ENCODE peak calls at places on chromosomes 12 and 14, in four cellular contexts. R, H, S and A are unnamed samples.
A peak's percentile ranks its signal among the peaks of the same experiment; 100 is the strongest.

GRCh38 chr12:51759175-51759574 is 89.3 kb downstream of the FIGNL2 start:
- DNase-seq in R (no peak), H (no peak), S (no peak), A (no peak)

GRCh38 chr14:89912667-89913211 is 41.8 kb downstream of the EFCAB11 start:
- DNase-seq in R (peak; percentile 87), H (no peak), S (peak; percentile 23), A (peak; percentile 24)

GRCh38 chr12:110689002-110689600 is at the start of gene HVCN1:
- DNase-seq in R (no peak), H (peak; percentile 23), S (peak; percentile 57), A (no peak)

GRCh38 chr14:50544911-50545310 is 12.5 kb upstream of the MAP4K5 start:
- DNase-seq in R (no peak), H (peak; percentile 22), S (no peak), A (no peak)

GRCh38 chr14:34501997-34502396 is 37.5 kb downstream of the EAPP start:
- DNase-seq in R (peak; percentile 10), H (no peak), S (no peak), A (no peak)

GRCh38 chr14:100056964-100057817 is 8.0 kb upstream of the EVL start:
- DNase-seq in R (peak; percentile 39), H (no peak), S (no peak), A (no peak)

GRCh38 chr12:27133022-27133590 is 50.7 kb upstream of the C12orf71 start:
- DNase-seq in R (no peak), H (no peak), S (no peak), A (no peak)

GRCh38 chr12:107670999-107671643 is 14.5 kb upstream of the PWP1 start:
- DNase-seq in R (peak; percentile 35), H (no peak), S (no peak), A (no peak)

GRCh38 chr12:131128556-131128955 is 174.8 kb downstream of the ADGRD1 start:
- DNase-seq in R (no peak), H (no peak), S (no peak), A (no peak)

GRCh38 chr14:105528859-105529505 is 2.6 kb downstream of the TMEM121 start:
- DNase-seq in R (peak; percentile 25), H (no peak), S (no peak), A (no peak)

GRCh38 chr12:62978768-62979167 is 43.8 kb upstream of the PPM1H start:
- DNase-seq in R (no peak), H (no peak), S (no peak), A (no peak)

GRCh38 chr14:69612759-69613145 is 1.4 kb downstream of the SUSD6 start:
- DNase-seq in R (no peak), H (no peak), S (no peak), A (no peak)

GRCh38 chr12:29103539-29103974 is 45.5 kb upstream of the FAR2 start:
- DNase-seq in R (no peak), H (no peak), S (no peak), A (no peak)

GRCh38 chr12:52248541-52249035 is 15.5 kb downstream of the KRT7 start:
- DNase-seq in R (no peak), H (no peak), S (no peak), A (no peak)

GRCh38 chr14:50955373-50956043 is 11.2 kb upstream of the PYGL start:
- DNase-seq in R (peak; percentile 73), H (peak; percentile 31), S (no peak), A (peak; percentile 16)

GRCh38 chr14:24171422-24172260 is at the start of gene REC8:
- DNase-seq in R (peak; percentile 82), H (peak; percentile 63), S (peak; percentile 94), A (peak; percentile 95)

GRCh38 chr14:24632761-24633160 is 1.2 kb downstream of the GZMB start:
- DNase-seq in R (no peak), H (no peak), S (no peak), A (no peak)

GRCh38 chr12:85004199-85004598 is 31.9 kb downstream of the TSPAN19 start:
- DNase-seq in R (no peak), H (no peak), S (no peak), A (no peak)

GRCh38 chr12:103093499-103094106 is 136.1 kb downstream of the ASCL1 start:
- DNase-seq in R (no peak), H (no peak), S (no peak), A (no peak)

GRCh38 chr14:103185051-103186027 is 62.1 kb downstream of the TNFAIP2 start:
- DNase-seq in R (peak; percentile 71), H (no peak), S (peak; percentile 51), A (no peak)

GRCh38 chr12:5977556-5977955 is 32.5 kb upstream of the ANO2 start:
- DNase-seq in R (no peak), H (no peak), S (no peak), A (no peak)

GRCh38 chr14:38098074-38098846 is 109.4 kb upstream of the SSTR1 start:
- DNase-seq in R (no peak), H (no peak), S (no peak), A (no peak)

GRCh38 chr12:33795536-33795935 is 226.8 kb upstream of the ALG10 start:
- DNase-seq in R (no peak), H (no peak), S (no peak), A (no peak)

GRCh38 chr12:117685115-117685926 is 283.5 kb downstream of the KSR2 start:
- DNase-seq in R (peak; percentile 97), H (peak; percentile 20), S (peak; percentile 29), A (no peak)

GRCh38 chr14:81771876-81772275 is 238.2 kb upstream of the SEL1L start:
- DNase-seq in R (no peak), H (no peak), S (no peak), A (no peak)

GRCh38 chr12:13362260-13362841 is 165.8 kb downstream of the EMP1 start:
- DNase-seq in R (peak; percentile 48), H (no peak), S (peak; percentile 39), A (peak; percentile 21)

GRCh38 chr12:26929590-26929989 is 8.2 kb downstream of the INTS13 start:
- DNase-seq in R (no peak), H (no peak), S (no peak), A (no peak)

GRCh38 chr14:22977434-22977683 is 5.0 kb downstream of the AJUBA start:
- DNase-seq in R (no peak), H (no peak), S (no peak), A (no peak)

GRCh38 chr14:55446127-55446736 is 5.8 kb upstream of the TBPL2 start:
- DNase-seq in R (peak; percentile 80), H (no peak), S (peak; percentile 82), A (no peak)
- H3K27ac ChIP-seq in R (peak overlapping the region; percentile 61), H (peak overlapping the region; percentile 13), S (no peak overlapping the region), A (no peak overlapping the region)

DNA sequence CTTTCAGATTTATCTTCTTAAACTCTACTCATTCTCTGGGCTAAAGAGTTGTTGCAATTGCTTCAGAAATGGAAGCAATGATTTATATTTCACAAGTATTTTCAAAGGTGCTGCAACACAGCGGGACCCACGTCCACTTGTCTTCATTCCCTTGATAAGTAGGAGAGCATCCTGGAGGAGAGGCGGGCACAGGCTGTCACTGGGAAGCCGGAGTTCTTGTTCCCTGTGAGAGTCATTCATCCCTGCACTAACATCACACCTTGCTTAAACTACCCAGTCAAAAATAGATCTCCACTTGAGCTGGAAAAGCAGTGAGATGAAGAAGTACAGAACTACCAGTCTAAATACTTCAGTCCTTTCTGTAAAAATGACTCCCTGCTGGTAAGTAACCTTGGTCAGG is 160.5 kb upstream of the RASSF8 start:
- DNase-seq in R (no peak), H (no peak), S (no peak), A (no peak)
- H3K27ac ChIP-seq in R (no peak overlapping the region), H (no peak overlapping the region), S (no peak overlapping the region), A (no peak overlapping the region)

DNA sequence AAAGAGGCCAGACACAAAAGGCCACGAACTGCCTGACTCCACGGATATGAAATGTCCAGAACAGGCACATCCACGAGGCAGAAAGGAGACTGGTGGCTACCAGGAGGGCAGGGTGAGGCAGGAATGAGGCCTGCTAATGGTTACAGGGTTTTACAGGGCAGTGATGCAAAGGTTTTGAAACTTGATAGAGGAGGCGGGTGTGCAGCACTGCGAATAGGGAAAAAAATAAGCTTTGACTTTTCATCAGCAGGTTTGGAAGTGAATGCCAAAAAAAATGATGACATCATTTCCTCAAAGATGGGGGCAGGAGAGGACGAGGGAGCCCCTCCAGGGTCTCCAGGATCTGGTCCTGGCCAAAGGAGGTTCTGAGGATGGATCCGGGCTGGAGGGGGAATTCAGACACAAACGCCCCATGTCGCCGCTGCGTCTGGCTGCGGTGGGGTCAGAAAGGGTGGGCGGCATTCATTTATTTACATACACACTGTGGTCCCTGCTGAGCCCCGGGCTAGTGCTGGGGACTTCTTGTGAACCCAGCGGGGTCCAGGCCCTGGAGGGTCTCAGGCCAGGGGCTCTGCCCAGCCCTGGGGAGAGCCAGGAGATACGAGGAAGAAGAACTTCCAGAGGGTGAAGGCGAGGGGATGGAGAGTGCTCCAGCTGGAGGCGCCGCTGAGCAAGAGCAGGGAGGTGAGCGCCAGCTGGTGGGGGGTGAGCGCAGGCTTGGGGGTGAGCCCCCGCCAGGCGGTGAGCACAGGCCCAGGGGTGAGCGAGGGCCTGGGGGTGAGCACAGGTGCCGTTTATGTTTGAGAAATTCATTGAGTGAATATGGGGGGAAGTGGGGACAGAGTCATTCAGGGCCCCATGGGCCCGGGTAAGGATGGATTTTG is 68.3 kb downstream of the NCOR2 start:
- DNase-seq in R (peak; percentile 37), H (no peak), S (no peak), A (no peak)
- H3K27ac ChIP-seq in R (peak overlapping the region; percentile 10), H (peak overlapping the region; percentile 78), S (no peak overlapping the region), A (no peak overlapping the region)

GRCh38 chr12:4825139-4825858 is 84.4 kb upstream of the KCNA1 start:
- DNase-seq in R (no peak), H (no peak), S (no peak), A (no peak)
- H3K27ac ChIP-seq in R (no peak overlapping the region), H (no peak overlapping the region), S (no peak overlapping the region), A (no peak overlapping the region)

DNA sequence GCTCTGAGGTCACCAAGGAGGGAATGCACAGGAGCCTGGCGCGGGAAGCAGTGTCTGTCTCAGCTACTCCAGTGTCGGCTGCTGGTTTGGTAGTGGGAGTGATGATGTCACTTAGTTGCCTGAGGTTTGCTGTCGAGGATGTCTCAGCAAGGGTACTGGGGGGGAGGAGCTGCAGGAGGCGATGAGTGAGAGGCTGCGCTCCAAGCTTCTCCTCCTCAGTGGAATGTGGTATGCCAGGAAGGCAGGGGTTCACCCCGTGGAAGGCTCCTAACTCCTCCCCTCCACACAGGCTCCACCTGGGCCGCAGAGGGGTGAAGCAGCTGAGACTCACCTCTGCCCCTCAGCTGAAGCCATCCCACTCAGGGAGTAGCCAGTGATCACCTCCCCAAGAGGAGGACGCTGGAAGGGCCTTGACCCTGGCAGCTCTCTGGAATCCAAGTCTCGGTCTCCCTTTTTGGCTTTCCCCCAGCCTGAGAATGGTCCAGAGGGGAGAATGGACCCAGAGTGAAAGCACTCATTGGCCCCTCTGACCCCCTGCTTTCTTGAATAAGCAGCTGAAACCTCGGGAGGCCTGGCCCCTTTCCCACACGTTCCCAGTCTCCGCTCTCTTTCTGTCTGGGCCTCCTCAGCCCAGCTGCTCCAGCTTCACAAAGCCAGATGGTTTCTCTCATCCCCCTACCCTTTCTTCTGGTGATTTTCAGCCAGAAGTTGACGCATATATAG is 178.9 kb upstream of the FKBP4 start:
- DNase-seq in R (no peak), H (no peak), S (no peak), A (no peak)
- H3K27ac ChIP-seq in R (no peak overlapping the region), H (no peak overlapping the region), S (no peak overlapping the region), A (no peak overlapping the region)